ENCODE peak calls at places on chromosomes 5 and 9, in four cellular contexts. J is HepG2, N is HCT116, S is SK-N-SH. P is an unnamed sample.

GRCh38 chr5:143248822-143249579 is 154.5 kb downstream of the NR3C1 start:
- DNase-seq in J (peak; percentile 24), S (no peak), N (no peak), P (no peak)

GRCh38 chr9:136526625-136527066 is 19.2 kb downstream of the NOTCH1 start:
- DNase-seq in S (no peak), N (no peak), J (no peak), P (no peak)

GRCh38 chr5:82467006-82467561 is 188.9 kb upstream of the RPS23 start:
- DNase-seq in J (no peak), N (no peak), S (no peak), P (no peak)

GRCh38 chr5:169300468-169301385 is at the start of gene SLIT3:
- DNase-seq in N (no peak), S (peak; percentile 90), J (no peak), P (peak; percentile 52)

GRCh38 chr5:65925094-65925600 is 1.2 kb upstream of the ERBIN start:
- DNase-seq in N (no peak), S (no peak), J (peak; percentile 36), P (no peak)

GRCh38 chr5:126339215-126339805 is 83.9 kb upstream of the GRAMD2B start:
- DNase-seq in S (peak; percentile 47), N (peak; percentile 54), J (peak; percentile 61), P (peak; percentile 30)

GRCh38 chr5:154753792-154754191 is 1.4 kb upstream of the LARP1 start:
- DNase-seq in N (no peak), S (no peak), J (no peak), P (no peak)

GRCh38 chr5:173211284-173211683 is 23.7 kb downstream of the NKX2-5 start:
- DNase-seq in S (no peak), J (no peak), N (no peak), P (no peak)

GRCh38 chr5:127320032-127320945 is 29.7 kb downstream of the MEGF10 start:
- DNase-seq in S (no peak), N (no peak), J (no peak), P (no peak)

GRCh38 chr9:108521063-108521462 is 334.7 kb downstream of the ACTL7B start:
- DNase-seq in S (no peak), N (no peak), J (no peak), P (no peak)

GRCh38 chr5:54090495-54091084 is 219.8 kb downstream of the ARL15 start:
- DNase-seq in J (peak; percentile 2), N (peak; percentile 15), S (no peak), P (no peak)

GRCh38 chr5:142600611-142601360 is 85.1 kb downstream of the FGF1 start:
- DNase-seq in S (no peak), N (no peak), J (peak; percentile 10), P (no peak)

GRCh38 chr5:139820130-139820529 is 24.5 kb downstream of the PSD2 start:
- DNase-seq in J (no peak), N (no peak), S (no peak), P (no peak)

GRCh38 chr9:91420471-91421021 is 3.1 kb downstream of the NFIL3 start:
- DNase-seq in J (peak; percentile 9), N (no peak), S (no peak), P (no peak)

GRCh38 chr9:12163775-12164458 is 529.3 kb upstream of the TYRP1 start:
- DNase-seq in J (no peak), N (no peak), S (no peak), P (no peak)

GRCh38 chr9:134593756-134594375 is 47.7 kb upstream of the COL5A1 start:
- DNase-seq in N (no peak), J (no peak), S (no peak), P (no peak)

GRCh38 chr5:53478411-53479044 is 1.9 kb upstream of the FST start:
- DNase-seq in J (peak; percentile 79), N (peak; percentile 60), S (peak; percentile 56), P (no peak)

GRCh38 chr9:116817762-116818161 is 130.7 kb downstream of the TRIM32 start:
- DNase-seq in S (no peak), N (no peak), J (no peak), P (no peak)

GRCh38 chr9:136588663-136589464 is 43.0 kb upstream of the NOTCH1 start:
- DNase-seq in N (no peak), S (no peak), J (no peak), P (no peak)

GRCh38 chr5:136012041-136012804 is 16.6 kb upstream of the TGFBI start:
- DNase-seq in S (no peak), N (no peak), J (no peak), P (no peak)

GRCh38 chr5:32642276-32643002 is 57.1 kb downstream of the SUB1 start:
- DNase-seq in S (no peak), J (peak; percentile 55), N (no peak), P (no peak)

GRCh38 chr9:71925834-71926233 is 14.4 kb downstream of the C9orf85 start:
- DNase-seq in J (peak; percentile 35), S (no peak), N (no peak), P (no peak)

GRCh38 chr5:34731435-34732232 is 75.5 kb downstream of the RAI14 start:
- DNase-seq in N (no peak), J (peak; percentile 76), S (no peak), P (no peak)

GRCh38 chr9:137664676-137665075 is 45.9 kb downstream of the EHMT1 start:
- DNase-seq in S (no peak), J (peak; percentile 75), N (no peak), P (no peak)

GRCh38 chr5:168407222-168407621 is 79.0 kb upstream of the RARS1 start:
- DNase-seq in J (no peak), N (no peak), S (no peak), P (no peak)

GRCh38 chr9:72168075-72168474 is 18.8 kb downstream of the GDA start:
- DNase-seq in S (no peak), J (no peak), N (no peak), P (no peak)

GRCh38 chr5:179344301-179345178 is 721 bp downstream of the ADAMTS2 start:
- DNase-seq in J (no peak), N (no peak), S (peak; percentile 76), P (no peak)

GRCh38 chr5:135544666-135545045 is 8.9 kb upstream of the NEUROG1 start:
- DNase-seq in J (no peak), S (no peak), N (no peak), P (no peak)

GRCh38 chr5:159571501-159572244 is 241.4 kb upstream of the IL12B start:
- DNase-seq in J (no peak), N (peak; percentile 7), S (no peak), P (no peak)

GRCh38 chr5:159581502-159582249 is 251.4 kb upstream of the IL12B start:
- DNase-seq in J (no peak), S (no peak), N (peak; percentile 94), P (no peak)

DNA sequence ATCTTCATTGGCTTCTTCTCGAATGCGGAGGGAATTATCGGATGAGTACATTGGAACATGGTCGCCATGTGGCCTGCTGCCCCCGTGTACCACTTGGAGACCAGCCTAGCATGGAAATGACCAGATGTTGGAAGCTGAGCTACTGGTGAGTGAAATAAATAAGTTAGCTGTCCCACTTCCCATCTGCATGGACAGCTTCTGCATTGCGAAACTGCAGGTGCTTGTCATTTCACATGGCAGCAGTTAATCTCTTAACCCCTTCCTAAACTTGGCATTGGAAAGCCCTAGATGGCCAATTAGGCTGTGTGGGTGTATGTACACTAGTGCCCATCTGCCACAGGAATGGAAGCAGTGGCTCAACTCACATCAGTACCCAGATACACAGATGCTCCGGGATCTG is 246.6 kb upstream of the IL12B start:
- DNase-seq in S (no peak), N (no peak), J (no peak), P (no peak)
- TF ChIP-seq YY1 in S (no peak), N (no peak), J (no peak), P (no peak)

GRCh38 chr9:650362-650761 is 191.1 kb upstream of the DMRT1 start:
- DNase-seq in J (no peak), S (no peak), N (no peak), P (peak; percentile 61)
- H3K4me1 ChIP-seq in J (peaks cover 6% of the 10 kb centered on the region), S (no peaks in the 10 kb centered on the region), N (no peaks in the 10 kb centered on the region), P (peaks cover 3% of the 10 kb centered on the region)

GRCh38 chr5:72542695-72543094 is 35.5 kb upstream of the ZNF366 start:
- DNase-seq in J (no peak), N (no peak), S (no peak), P (no peak)

GRCh38 chr5:72541501-72542235 is 34.5 kb upstream of the ZNF366 start:
- DNase-seq in S (peak; percentile 29), J (no peak), N (no peak), P (no peak)

GRCh38 chr5:72540759-72541438 is 33.7 kb upstream of the ZNF366 start:
- DNase-seq in J (no peak), N (no peak), S (no peak), P (no peak)

GRCh38 chr5:72543811-72544210 is 36.6 kb upstream of the ZNF366 start:
- DNase-seq in J (no peak), N (no peak), S (no peak), P (no peak)

DNA sequence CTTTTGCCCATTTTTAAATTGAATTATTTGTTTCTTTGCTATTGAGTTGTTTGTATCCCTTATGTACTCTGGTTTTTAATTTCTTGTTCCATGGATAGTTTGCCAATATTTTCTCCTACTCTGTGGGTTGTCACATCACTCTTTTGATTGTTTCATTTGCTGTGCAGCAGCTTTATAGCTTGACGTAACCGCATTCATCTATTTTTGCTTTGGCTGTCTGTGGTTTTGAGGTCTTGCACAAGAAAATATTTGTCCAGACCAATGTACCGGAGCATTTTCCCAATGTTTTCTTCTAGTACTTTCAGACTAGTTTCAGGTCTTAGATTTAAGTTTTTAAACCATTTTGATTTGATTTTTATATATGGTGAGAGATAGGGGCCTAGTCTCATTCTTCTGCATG is 36.2 kb upstream of the ZNF366 start:
- DNase-seq in N (no peak), S (no peak), J (no peak), P (no peak)
- TF ChIP-seq YY1 in N (no peak), S (no peak), J (no peak), P (no peak)

GRCh38 chr9:121298016-121298538 is 30.1 kb downstream of the GSN start:
- DNase-seq in N (no peak), S (no peak), J (peak; percentile 77), P (no peak)
- H3K4me1 ChIP-seq in N (peaks cover 25% of the 10 kb centered on the region), S (no peaks in the 10 kb centered on the region), J (peaks cover 93% of the 10 kb centered on the region), P (peaks cover 18% of the 10 kb centered on the region)

DNA sequence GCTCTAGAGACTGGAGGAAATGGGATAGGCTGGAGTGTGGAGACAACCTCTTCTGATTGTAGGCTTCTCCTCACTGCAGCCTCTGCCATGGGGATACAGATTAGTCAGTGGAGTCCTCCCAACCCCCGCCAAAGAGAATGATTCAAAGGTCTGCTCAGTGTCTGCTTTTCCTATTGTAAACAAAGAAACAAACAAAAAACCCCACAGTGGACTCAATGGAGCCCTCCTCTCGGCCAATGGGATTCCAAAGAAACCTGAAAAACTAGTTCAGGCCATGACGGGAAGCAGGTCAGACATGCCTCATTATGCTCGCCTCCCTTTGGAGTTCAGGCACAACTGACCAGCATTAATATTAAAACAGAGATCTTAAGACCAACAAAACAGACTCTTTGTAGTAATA is 85.8 kb downstream of the SEC61B start:
- DNase-seq in J (no peak), N (no peak), S (no peak), P (no peak)
- TF ChIP-seq YY1 in J (no peak), N (no peak), S (no peak), P (no peak)

GRCh38 chr9:15142903-15143534 is 164.0 kb downstream of the TTC39B start:
- DNase-seq in S (peak; percentile 71), N (peak; percentile 65), J (peak; percentile 50), P (peak; percentile 60)
- H3K4me1 ChIP-seq in S (no peaks in the 10 kb centered on the region), N (peaks cover 7% of the 10 kb centered on the region), J (no peaks in the 10 kb centered on the region), P (no peaks in the 10 kb centered on the region)

GRCh38 chr5:67263656-67264055 is 67.1 kb upstream of the CD180 start:
- DNase-seq in N (no peak), J (no peak), S (no peak), P (no peak)
- TF ChIP-seq YY1 in N (no peak), J (no peak), S (no peak), P (no peak)